ENCODE peak calls at places on chromosomes 1 and 21, in ten cellular contexts. One of them, this sample, is unnamed.

GRCh38 chr1:78070758-78071157 is 25.0 kb downstream of the GIPC2 start:
- DNase-seq in A549: peak; percentile 31
- DNase-seq in kidney: no peak
- DNase-seq in mesenchymal stem cell: no peak
- DNase-seq in stomach: no peak
- DNase-seq in IMR-90: peak; percentile 94
- DNase-seq in AG04450: peak; percentile 43
- DNase-seq in aorta: no peak
- DNase-seq in fibroblast of lung: peak; percentile 93
- DNase-seq in CD4-positive, CD25-positive, alpha-beta regulatory T cell: peak; percentile 14
- DNase-seq in this sample: no peak

GRCh38 chr1:6273380-6273891 is 12.5 kb upstream of the GPR153 start:
- DNase-seq in stomach: no peak
- DNase-seq in A549: no peak
- DNase-seq in mesenchymal stem cell: peak; percentile 74
- DNase-seq in kidney: peak; percentile 92
- DNase-seq in IMR-90: peak; percentile 74
- DNase-seq in aorta: no peak
- DNase-seq in AG04450: peak; percentile 13
- DNase-seq in fibroblast of lung: peak; percentile 83
- DNase-seq in CD4-positive, CD25-positive, alpha-beta regulatory T cell: no peak
- DNase-seq in this sample: no peak

GRCh38 chr1:63729227-63729620 is 44.6 kb upstream of the ROR1 start:
- DNase-seq in mesenchymal stem cell: no peak
- DNase-seq in AG04450: no peak
- DNase-seq in aorta: no peak
- DNase-seq in kidney: no peak
- DNase-seq in stomach: no peak
- DNase-seq in fibroblast of lung: peak; percentile 20
- DNase-seq in A549: no peak
- DNase-seq in IMR-90: no peak
- DNase-seq in CD4-positive, CD25-positive, alpha-beta regulatory T cell: no peak
- DNase-seq in this sample: no peak

GRCh38 chr21:27104749-27105439 is 138.0 kb upstream of the ADAMTS5 start:
- DNase-seq in fibroblast of lung: no peak
- DNase-seq in aorta: no peak
- DNase-seq in kidney: no peak
- DNase-seq in CD4-positive, CD25-positive, alpha-beta regulatory T cell: no peak
- DNase-seq in A549: no peak
- DNase-seq in IMR-90: peak; percentile 51
- DNase-seq in mesenchymal stem cell: peak; percentile 46
- DNase-seq in stomach: no peak
- DNase-seq in AG04450: no peak
- DNase-seq in this sample: no peak

GRCh38 chr1:102834688-102835320 is 273.5 kb downstream of the COL11A1 start:
- DNase-seq in mesenchymal stem cell: peak; percentile 45
- DNase-seq in aorta: no peak
- DNase-seq in AG04450: no peak
- DNase-seq in fibroblast of lung: peak; percentile 54
- DNase-seq in stomach: no peak
- DNase-seq in IMR-90: peak; percentile 68
- DNase-seq in kidney: no peak
- DNase-seq in A549: no peak
- DNase-seq in CD4-positive, CD25-positive, alpha-beta regulatory T cell: no peak
- DNase-seq in this sample: no peak

GRCh38 chr1:202158810-202159533 is 1.4 kb downstream of the PTPN7 start:
- DNase-seq in aorta: no peak
- DNase-seq in fibroblast of lung: no peak
- DNase-seq in kidney: peak; percentile 53
- DNase-seq in IMR-90: no peak
- DNase-seq in mesenchymal stem cell: no peak
- DNase-seq in A549: no peak
- DNase-seq in stomach: no peak
- DNase-seq in AG04450: no peak
- DNase-seq in CD4-positive, CD25-positive, alpha-beta regulatory T cell: peak; percentile 45
- DNase-seq in this sample: no peak

GRCh38 chr1:36387141-36387949 is 1.6 kb upstream of the STK40 start:
- DNase-seq in aorta: peak; percentile 64
- DNase-seq in A549: no peak
- DNase-seq in mesenchymal stem cell: peak; percentile 95
- DNase-seq in stomach: no peak
- DNase-seq in AG04450: no peak
- DNase-seq in fibroblast of lung: peak; percentile 84
- DNase-seq in CD4-positive, CD25-positive, alpha-beta regulatory T cell: no peak
- DNase-seq in kidney: no peak
- DNase-seq in IMR-90: peak; percentile 76
- DNase-seq in this sample: no peak

GRCh38 chr1:36160949-36161485 is 5.1 kb downstream of the MAP7D1 start:
- DNase-seq in kidney: peak; percentile 88
- DNase-seq in CD4-positive, CD25-positive, alpha-beta regulatory T cell: peak; percentile 87
- DNase-seq in stomach: peak; percentile 60
- DNase-seq in AG04450: no peak
- DNase-seq in fibroblast of lung: peak; percentile 72
- DNase-seq in mesenchymal stem cell: peak; percentile 71
- DNase-seq in A549: peak; percentile 47
- DNase-seq in IMR-90: peak; percentile 71
- DNase-seq in aorta: peak; percentile 86
- DNase-seq in this sample: peak; percentile 50

GRCh38 chr21:22438428-22439086 is 1440.3 kb downstream of the NCAM2 start:
- DNase-seq in kidney: no peak
- DNase-seq in CD4-positive, CD25-positive, alpha-beta regulatory T cell: no peak
- DNase-seq in IMR-90: no peak
- DNase-seq in A549: no peak
- DNase-seq in stomach: no peak
- DNase-seq in mesenchymal stem cell: no peak
- DNase-seq in aorta: no peak
- DNase-seq in AG04450: no peak
- DNase-seq in fibroblast of lung: no peak
- DNase-seq in this sample: no peak

GRCh38 chr1:12528021-12528852 is 89.8 kb downstream of the DHRS3 start:
- DNase-seq in mesenchymal stem cell: peak; percentile 58
- DNase-seq in AG04450: no peak
- DNase-seq in stomach: peak; percentile 99
- DNase-seq in aorta: peak; percentile 81
- DNase-seq in IMR-90: peak; percentile 45
- DNase-seq in CD4-positive, CD25-positive, alpha-beta regulatory T cell: no peak
- DNase-seq in A549: peak; percentile 95
- DNase-seq in kidney: peak; percentile 90
- DNase-seq in fibroblast of lung: peak; percentile 56
- DNase-seq in this sample: no peak

DNA sequence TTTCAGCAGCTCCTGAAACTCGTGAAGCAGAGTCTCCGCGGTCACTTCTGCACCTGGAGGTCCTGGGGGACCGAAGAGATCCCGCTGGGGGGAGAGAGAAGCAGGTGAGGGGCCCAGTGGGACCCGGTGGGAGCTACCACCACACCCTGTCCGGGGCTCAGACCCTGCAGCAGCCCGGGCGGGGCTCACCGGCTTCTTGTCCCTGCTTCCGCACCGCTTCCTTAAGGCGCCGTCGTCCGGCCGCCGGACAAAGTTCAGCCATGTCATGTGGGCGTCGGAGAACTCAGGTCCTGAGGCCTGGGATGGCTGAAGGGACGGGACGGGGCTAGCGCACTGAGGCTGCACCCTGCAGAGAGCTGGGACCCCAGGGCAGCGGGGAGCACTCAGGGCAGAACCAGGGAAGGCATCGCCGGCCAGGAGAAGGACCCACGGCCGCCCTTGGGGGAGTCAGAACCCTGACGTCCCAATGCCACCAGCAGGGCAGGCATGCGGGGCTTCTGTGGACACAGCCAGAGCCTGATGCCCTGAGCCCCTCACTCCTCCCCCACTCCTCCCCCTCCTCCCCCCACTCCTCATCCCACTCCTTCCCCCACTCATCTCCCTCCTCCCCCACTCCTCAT is 2.2 kb downstream of the C1QTNF12 start:
- DNase-seq in IMR-90: no peak
- DNase-seq in kidney: no peak
- DNase-seq in stomach: peak; percentile 64
- DNase-seq in fibroblast of lung: no peak
- DNase-seq in AG04450: no peak
- DNase-seq in CD4-positive, CD25-positive, alpha-beta regulatory T cell: no peak
- DNase-seq in mesenchymal stem cell: no peak
- DNase-seq in aorta: no peak
- DNase-seq in A549: peak; percentile 70
- DNase-seq in this sample: no peak
- H3K4me3 ChIP-seq in IMR-90: no peak overlapping the region
- H3K4me3 ChIP-seq in kidney: peak overlapping the region; percentile 2
- H3K4me3 ChIP-seq in stomach: no peak overlapping the region
- H3K4me3 ChIP-seq in fibroblast of lung: no peak overlapping the region
- H3K4me3 ChIP-seq in AG04450: no peak overlapping the region
- H3K4me3 ChIP-seq in CD4-positive, CD25-positive, alpha-beta regulatory T cell: no peak overlapping the region
- H3K4me3 ChIP-seq in mesenchymal stem cell: no peak overlapping the region
- H3K4me3 ChIP-seq in aorta: no peak overlapping the region
- H3K4me3 ChIP-seq in A549: no peak overlapping the region
- H3K4me3 ChIP-seq in this sample: no peak overlapping the region

DNA sequence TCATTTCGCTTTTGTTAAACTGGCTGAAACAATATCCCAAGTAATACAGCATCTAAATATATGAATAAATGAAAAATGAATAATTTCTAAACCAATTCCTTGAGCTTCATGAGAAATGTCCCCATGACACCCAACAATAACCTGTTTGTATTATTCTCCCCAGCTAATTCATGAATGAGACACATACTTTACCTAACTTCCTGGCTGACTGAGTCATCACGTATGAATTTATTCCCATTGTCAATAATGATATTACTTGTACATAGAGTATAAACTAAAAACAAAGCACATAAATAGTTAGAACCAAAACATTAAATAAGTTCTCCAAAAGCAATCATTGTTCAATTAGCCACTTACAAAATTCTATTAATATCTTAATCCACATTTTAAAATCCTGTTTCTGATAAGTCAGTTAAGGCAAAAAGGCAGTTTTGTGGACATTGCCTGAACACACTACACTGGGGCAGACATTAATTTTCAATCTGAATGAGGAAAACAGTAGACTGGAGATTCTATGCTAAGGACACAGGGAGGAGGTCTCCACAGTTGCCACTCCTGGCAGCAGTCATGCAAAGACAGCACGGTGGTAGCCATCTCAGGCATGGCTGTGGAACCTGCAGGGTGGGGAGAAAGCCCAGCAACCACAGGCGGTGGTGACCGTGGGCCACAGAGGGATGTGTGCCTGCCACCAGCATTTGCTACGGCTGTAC is 48.2 kb downstream of the SLC9C2 start:
- DNase-seq in IMR-90: no peak
- DNase-seq in kidney: no peak
- DNase-seq in fibroblast of lung: no peak
- DNase-seq in A549: no peak
- DNase-seq in stomach: no peak
- DNase-seq in AG04450: no peak
- DNase-seq in mesenchymal stem cell: no peak
- DNase-seq in aorta: no peak
- DNase-seq in CD4-positive, CD25-positive, alpha-beta regulatory T cell: no peak
- DNase-seq in this sample: no peak
- H3K4me3 ChIP-seq in IMR-90: no peak overlapping the region
- H3K4me3 ChIP-seq in kidney: no peak overlapping the region
- H3K4me3 ChIP-seq in fibroblast of lung: no peak overlapping the region
- H3K4me3 ChIP-seq in A549: no peak overlapping the region
- H3K4me3 ChIP-seq in stomach: no peak overlapping the region
- H3K4me3 ChIP-seq in AG04450: no peak overlapping the region
- H3K4me3 ChIP-seq in mesenchymal stem cell: no peak overlapping the region
- H3K4me3 ChIP-seq in aorta: no peak overlapping the region
- H3K4me3 ChIP-seq in CD4-positive, CD25-positive, alpha-beta regulatory T cell: no peak overlapping the region
- H3K4me3 ChIP-seq in this sample: no peak overlapping the region

DNA sequence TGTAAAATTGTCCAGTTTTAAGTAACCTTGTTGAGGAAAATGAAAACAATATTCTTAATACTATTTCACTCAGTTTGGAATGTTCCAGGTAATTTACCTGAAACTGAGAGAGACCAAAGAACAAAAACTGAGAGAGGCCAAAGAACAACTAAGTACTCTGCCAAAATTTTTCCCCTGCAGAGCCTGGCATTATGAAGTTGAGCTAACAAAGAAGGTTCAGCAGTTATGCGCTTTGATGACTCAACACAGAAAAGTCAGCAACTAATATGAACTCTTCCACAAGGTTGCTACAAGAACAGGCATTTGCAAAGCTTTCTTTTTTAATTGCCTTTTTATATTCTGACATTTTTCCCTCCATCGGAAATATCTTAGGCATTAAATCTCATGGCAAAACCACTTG is 270.9 kb downstream of the CHRM3 start:
- DNase-seq in AG04450: no peak
- DNase-seq in mesenchymal stem cell: no peak
- DNase-seq in IMR-90: no peak
- DNase-seq in A549: no peak
- DNase-seq in CD4-positive, CD25-positive, alpha-beta regulatory T cell: no peak
- DNase-seq in aorta: no peak
- DNase-seq in fibroblast of lung: no peak
- DNase-seq in stomach: no peak
- DNase-seq in kidney: no peak
- DNase-seq in this sample: no peak
- H3K4me3 ChIP-seq in AG04450: no peak overlapping the region
- H3K4me3 ChIP-seq in mesenchymal stem cell: no peak overlapping the region
- H3K4me3 ChIP-seq in IMR-90: no peak overlapping the region
- H3K4me3 ChIP-seq in A549: no peak overlapping the region
- H3K4me3 ChIP-seq in CD4-positive, CD25-positive, alpha-beta regulatory T cell: no peak overlapping the region
- H3K4me3 ChIP-seq in aorta: no peak overlapping the region
- H3K4me3 ChIP-seq in fibroblast of lung: no peak overlapping the region
- H3K4me3 ChIP-seq in stomach: no peak overlapping the region
- H3K4me3 ChIP-seq in kidney: no peak overlapping the region
- H3K4me3 ChIP-seq in this sample: no peak overlapping the region

GRCh38 chr1:228465134-228465533 is 22.0 kb upstream of the RNF187 start:
- DNase-seq in A549: no peak
- DNase-seq in mesenchymal stem cell: no peak
- DNase-seq in aorta: no peak
- DNase-seq in CD4-positive, CD25-positive, alpha-beta regulatory T cell: no peak
- DNase-seq in stomach: no peak
- DNase-seq in AG04450: no peak
- DNase-seq in kidney: no peak
- DNase-seq in fibroblast of lung: no peak
- DNase-seq in IMR-90: no peak
- DNase-seq in this sample: no peak
- H3K4me3 ChIP-seq in A549: no peak overlapping the region
- H3K4me3 ChIP-seq in mesenchymal stem cell: no peak overlapping the region
- H3K4me3 ChIP-seq in aorta: no peak overlapping the region
- H3K4me3 ChIP-seq in CD4-positive, CD25-positive, alpha-beta regulatory T cell: peak overlapping the region; percentile 91
- H3K4me3 ChIP-seq in stomach: peak overlapping the region; percentile 18
- H3K4me3 ChIP-seq in AG04450: peak overlapping the region; percentile 63
- H3K4me3 ChIP-seq in kidney: no peak overlapping the region
- H3K4me3 ChIP-seq in fibroblast of lung: peak overlapping the region; percentile 69
- H3K4me3 ChIP-seq in IMR-90: peak overlapping the region; percentile 54
- H3K4me3 ChIP-seq in this sample: peak overlapping the region; percentile 55

DNA sequence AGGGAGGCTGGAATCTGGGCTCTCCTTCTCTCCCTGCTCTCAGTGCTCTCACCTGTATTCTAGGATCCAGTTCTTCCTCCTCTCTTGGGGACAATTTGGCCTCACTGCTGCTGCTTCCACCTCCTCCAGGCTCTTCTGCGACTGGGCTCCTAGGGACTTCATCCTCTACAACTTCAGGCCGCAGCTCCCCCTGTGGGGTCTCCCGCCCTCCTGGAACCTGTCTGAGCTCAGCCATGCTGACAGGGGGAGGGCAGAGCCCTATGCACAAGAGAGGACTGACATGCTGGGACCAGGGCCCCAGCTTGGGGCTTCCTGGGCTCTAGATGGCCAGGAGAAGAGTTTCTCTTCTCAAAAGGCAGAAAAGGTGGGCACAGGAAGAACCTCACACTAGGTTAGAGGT is 1.0 kb downstream of the SH3BP5L start:
- DNase-seq in CD4-positive, CD25-positive, alpha-beta regulatory T cell: no peak
- DNase-seq in IMR-90: no peak
- DNase-seq in A549: no peak
- DNase-seq in AG04450: no peak
- DNase-seq in kidney: no peak
- DNase-seq in mesenchymal stem cell: no peak
- DNase-seq in aorta: peak; percentile 33
- DNase-seq in fibroblast of lung: no peak
- DNase-seq in stomach: no peak
- DNase-seq in this sample: no peak
- H3K4me3 ChIP-seq in CD4-positive, CD25-positive, alpha-beta regulatory T cell: peak overlapping the region; percentile 96
- H3K4me3 ChIP-seq in IMR-90: peak overlapping the region; percentile 79
- H3K4me3 ChIP-seq in A549: peak overlapping the region; percentile 84
- H3K4me3 ChIP-seq in AG04450: peak overlapping the region; percentile 99
- H3K4me3 ChIP-seq in kidney: peak overlapping the region; percentile 94
- H3K4me3 ChIP-seq in mesenchymal stem cell: peak overlapping the region; percentile 82
- H3K4me3 ChIP-seq in aorta: no peak overlapping the region
- H3K4me3 ChIP-seq in fibroblast of lung: peak overlapping the region; percentile 87
- H3K4me3 ChIP-seq in stomach: peak overlapping the region; percentile 91
- H3K4me3 ChIP-seq in this sample: no peak overlapping the region